ENCODE peak calls at places on chromosomes 5 and 9, in four cellular contexts. I, N, W and H are unnamed samples.
A peak's percentile ranks its signal among the peaks of the same experiment; 100 is the strongest.

GRCh38 chr5:134007581-134008256 is 2.9 kb upstream of the VDAC1 start:
- DNase-seq in I (no peak), N (no peak), W (no peak), H (peak; percentile 89)

GRCh38 chr9:35108946-35109575 is 6.1 kb upstream of the STOML2 start:
- DNase-seq in I (no peak), N (no peak), W (no peak), H (no peak)

GRCh38 chr9:94084314-94084713 is at the start of gene PTPDC1:
- DNase-seq in I (peak; percentile 77), N (no peak), W (peak; percentile 40), H (peak; percentile 88)

GRCh38 chr9:3751125-3751758 is 225.4 kb upstream of the RFX3 start:
- DNase-seq in I (no peak), N (no peak), W (no peak), H (peak; percentile 24)

GRCh38 chr5:74325866-74326265 is 314.7 kb downstream of the ENC1 start:
- DNase-seq in I (no peak), N (no peak), W (no peak), H (no peak)

GRCh38 chr5:27682600-27682999 is 644.2 kb upstream of the CDH9 start:
- DNase-seq in I (no peak), N (no peak), W (peak; percentile 5), H (peak; percentile 66)

GRCh38 chr9:100322954-100323536 is 29.7 kb downstream of the TEX10 start:
- DNase-seq in I (peak; percentile 10), N (peak; percentile 55), W (peak; percentile 53), H (peak; percentile 70)

GRCh38 chr9:129177443-129177790 is 644 bp downstream of the IER5L start:
- DNase-seq in I (no peak), N (no peak), W (peak; percentile 52), H (peak; percentile 40)

GRCh38 chr9:77810637-77811119 is 162.6 kb upstream of the GNA14 start:
- DNase-seq in I (no peak), N (no peak), W (no peak), H (no peak)

DNA sequence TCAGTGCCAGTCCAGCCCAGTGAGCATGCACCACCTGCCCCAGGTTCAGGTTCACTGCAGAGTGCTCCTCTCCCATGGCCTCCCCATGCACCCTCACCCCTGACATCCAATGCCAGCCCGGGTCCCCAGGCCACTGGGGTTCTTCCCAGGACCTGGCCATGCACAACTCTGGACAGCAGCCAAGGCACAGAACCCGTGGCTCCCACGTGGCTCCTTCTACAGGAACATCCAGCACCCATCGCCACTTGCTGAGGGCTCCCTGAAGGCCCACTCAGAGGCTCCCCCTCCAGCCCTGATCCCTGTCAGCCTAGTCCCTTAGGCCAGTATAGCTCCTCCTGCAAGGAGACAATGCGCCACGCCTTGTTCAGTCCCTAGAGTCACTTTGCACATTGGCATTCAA is 110.8 kb downstream of the IRX2 start:
- DNase-seq in I (no peak), N (no peak), W (no peak), H (no peak)
- TF ChIP-seq EZH2phosphoT487 in I (no peak), N (no peak), W (no peak), H (no peak)

DNA sequence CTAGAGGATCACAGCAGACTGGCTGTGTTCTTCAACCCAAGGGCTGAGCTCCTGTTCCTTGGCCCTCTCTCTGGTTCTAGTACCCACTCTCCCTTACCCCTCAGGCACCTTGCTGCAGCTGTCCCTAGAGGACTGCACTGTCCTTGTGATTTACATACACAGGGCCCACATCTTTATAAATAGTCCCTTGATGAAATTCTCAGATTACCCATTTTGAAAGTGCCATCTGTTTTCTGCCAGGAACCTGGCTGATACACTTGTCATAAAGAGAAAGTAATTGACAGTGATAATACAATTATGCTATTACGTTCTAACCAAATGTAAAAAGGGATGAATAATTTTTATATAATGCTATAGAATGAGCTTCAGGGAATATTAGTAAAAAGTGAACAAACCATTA is 16.5 kb upstream of the SPARC start:
- DNase-seq in I (no peak), N (no peak), W (no peak), H (no peak)
- H3K4me3 ChIP-seq in I (no peak overlapping the region), N (no peak overlapping the region), W (no peak overlapping the region), H (no peak overlapping the region)

DNA sequence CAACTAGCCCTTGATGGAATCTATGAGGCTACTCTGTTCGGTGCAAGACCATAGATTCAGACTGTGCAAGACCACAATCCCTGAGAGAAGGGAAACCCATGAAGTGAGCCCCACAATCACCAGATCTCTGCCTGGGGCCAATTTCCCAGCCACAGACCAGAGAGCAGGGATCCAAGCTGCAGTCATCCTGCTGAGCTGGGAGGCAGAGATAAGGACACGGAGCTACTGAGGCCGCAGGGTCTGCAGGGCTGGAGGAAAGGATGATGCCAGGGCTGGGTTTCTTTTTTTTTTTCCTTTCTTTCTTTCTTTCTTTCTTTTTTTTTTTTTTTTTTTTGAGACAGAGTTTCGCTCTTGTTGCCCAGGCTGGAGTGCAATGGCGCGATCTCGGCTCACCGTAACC is 47.7 kb upstream of the FUBP3 start:
- DNase-seq in I (no peak), N (no peak), W (no peak), H (no peak)
- H3K27ac ChIP-seq in I (no peak overlapping the region), N (no peak overlapping the region), W (no peak overlapping the region), H (no peak overlapping the region)

DNA sequence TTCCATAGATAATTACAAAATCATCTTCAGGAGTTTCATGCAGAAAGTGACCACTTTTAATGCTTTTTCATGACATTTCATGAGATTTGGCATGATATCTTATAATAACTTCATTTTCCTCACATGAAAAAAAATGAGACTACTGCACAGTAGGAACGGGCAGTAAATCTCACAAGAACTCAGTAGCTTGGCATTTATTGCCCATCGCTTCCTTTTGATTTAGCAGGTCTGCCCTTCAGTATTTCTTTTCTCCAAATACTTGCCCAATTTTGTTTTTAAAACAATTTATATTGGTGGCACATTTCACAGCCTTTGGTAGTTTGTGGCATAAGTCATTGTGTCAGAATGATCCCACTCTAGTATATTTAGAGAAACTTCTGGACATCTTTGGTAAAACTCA is 711.8 kb upstream of the CHD1 start:
- DNase-seq in I (no peak), N (no peak), W (no peak), H (no peak)
- TF ChIP-seq EZH2phosphoT487 in I (no peak), N (no peak), W (no peak), H (no peak)